ENCODE peak calls at places on chromosomes 16 and 17, in five cellular contexts. X is AG09309; G is mesendoderm; P is stimulated activated CD4-positive, alpha-beta T cell treated with anti-CD3 and anti-CD28 coated beads, Interleukin-12 subunit alpha, Interleukin-12 subunit beta, amount 100 ng/mL, for 24 hours; S is NCI-H1092. E is an unnamed sample.

GRCh38 chr17:7809086-7809790 is 24.8 kb upstream of the KDM6B start:
- DNase-seq in X (no peak), G (no peak), P (no peak), S (no peak), E (no peak)

GRCh38 chr17:45666641-45667040 is 117.5 kb upstream of the CRHR1 start:
- DNase-seq in X (no peak), G (no peak), P (no peak), S (no peak), E (no peak)

GRCh38 chr17:5785343-5785742 is 201.0 kb upstream of the NLRP1 start:
- DNase-seq in X (no peak), G (no peak), P (no peak), S (no peak), E (peak; percentile 39)

GRCh38 chr17:3917391-3917931 is 1.2 kb upstream of the P2RX1 start:
- DNase-seq in X (no peak), G (no peak), P (no peak), S (peak; percentile 36), E (no peak)

GRCh38 chr17:68238488-68238887 is 9.4 kb upstream of the AMZ2 start:
- DNase-seq in X (no peak), G (no peak), P (no peak), S (no peak), E (no peak)

GRCh38 chr16:27313422-27314160 is at the start of gene IL4R:
- DNase-seq in X (peak; percentile 54), G (peak; percentile 65), P (no peak), S (no peak), E (no peak)

GRCh38 chr17:142102-142661 is 4.8 kb downstream of the SCGB1C2 start:
- DNase-seq in X (no peak), G (peak; percentile 64), P (no peak), S (no peak), E (no peak)

GRCh38 chr17:7685533-7686220 is 1.6 kb downstream of the TP53 start:
- DNase-seq in X (peak; percentile 84), G (peak; percentile 97), P (peak; percentile 77), S (peak; percentile 86), E (peak; percentile 86)

GRCh38 chr17:59829217-59830006 is 63.3 kb downstream of the TUBD1 start:
- DNase-seq in X (peak; percentile 98), G (peak; percentile 86), P (no peak), S (peak; percentile 63), E (peak; percentile 97)

GRCh38 chr16:22322741-22323140 is 25.5 kb downstream of the POLR3E start:
- DNase-seq in X (no peak), G (no peak), P (no peak), S (no peak), E (no peak)

GRCh38 chr16:85046472-85046916 is 18.9 kb downstream of the KIAA0513 start:
- DNase-seq in X (no peak), G (no peak), P (no peak), S (no peak), E (no peak)

GRCh38 chr17:80316927-80317705 is 56.5 kb downstream of the RNF213 start:
- DNase-seq in X (no peak), G (no peak), P (no peak), S (no peak), E (no peak)

E was measured in SW 1271.